ENCODE peak calls at places on chromosomes 13 and 19, in six cellular contexts. L is stimulated activated effector memory CD8-positive, alpha-beta T cell treated with anti-CD3 and anti-CD28 coated beads, Interleukin-12 subunit alpha, Interleukin-12 subunit beta, amount 100 ng/mL, for 72 hours; F is substantia nigra; P is stimulated activated CD4-positive, alpha-beta T cell treated with anti-CD3 and anti-CD28 coated beads, Interleukin-1b, Interleukin-23, amount 100 ng/mL, for 24 hours; O is Right ventricle myocardium superior; T is psoas muscle. R is an unnamed sample.

GRCh38 chr13:23007430-23007829 is 173.3 kb upstream of the SGCG start:
- DNase-seq in L (no peak), P (no peak), F (no peak), T (no peak), O (peak), R (no peak)

GRCh38 chr13:106083620-106084350 is 451.7 kb downstream of the EFNB2 start:
- DNase-seq in T (no peak), L (no peak), F (peak), P (no peak), O (no peak), R (no peak)

GRCh38 chr13:99997702-99998219 is 16.2 kb downstream of the ZIC2 start:
- DNase-seq in T (no peak), L (no peak), O (no peak), F (no peak), P (no peak), R (no peak)

GRCh38 chr13:32988588-32989256 is 27.5 kb upstream of the KL start:
- DNase-seq in O (no peak), F (no peak), L (no peak), P (no peak), T (no peak), R (no peak)

GRCh38 chr13:109394311-109394988 is 391.9 kb downstream of the IRS2 start:
- DNase-seq in T (no peak), P (no peak), F (no peak), O (no peak), L (no peak), R (no peak)

GRCh38 chr13:38473305-38473704 is 123.7 kb downstream of the UFM1 start:
- DNase-seq in P (no peak), O (no peak), L (no peak), F (no peak), T (no peak), R (no peak)

GRCh38 chr13:83798731-83799130 is 83.5 kb downstream of the SLITRK1 start:
- DNase-seq in T (no peak), F (no peak), L (no peak), O (no peak), P (no peak), R (no peak)

GRCh38 chr13:64688893-64689677 is 2541.1 kb downstream of the PCDH9 start:
- DNase-seq in T (no peak), O (no peak), F (no peak), P (no peak), L (no peak), R (no peak)

GRCh38 chr19:18428837-18429674 is 8.9 kb downstream of the ISYNA1 start:
- DNase-seq in L (peak), P (no peak), T (peak), O (peak), F (peak), R (peak)

GRCh38 chr19:28414748-28415147 is 798.2 kb downstream of the UQCRFS1 start:
- DNase-seq in F (no peak), P (no peak), T (no peak), O (no peak), L (no peak), R (no peak)

GRCh38 chr19:39160889-39161672 is 35.5 kb downstream of the PAK4 start:
- DNase-seq in O (no peak), L (no peak), T (no peak), F (no peak), P (no peak), R (no peak)

GRCh38 chr13:50387124-50387581 is 371.9 kb downstream of the KCNRG start:
- DNase-seq in O (peak), F (peak), T (peak), P (no peak), L (no peak), R (peak)

GRCh38 chr19:46229442-46229841 is at the start of gene IGFL1:
- DNase-seq in L (no peak), P (no peak), F (no peak), O (no peak), T (no peak), R (no peak)

GRCh38 chr19:34351382-34351802 is 13.6 kb upstream of the GPI start:
- DNase-seq in T (no peak), F (no peak), P (no peak), O (no peak), L (no peak), R (no peak)

GRCh38 chr13:42633495-42633894 is 59.5 kb downstream of the TNFSF11 start:
- DNase-seq in L (no peak), T (no peak), O (no peak), F (no peak), P (no peak), R (no peak)

GRCh38 chr19:32537626-32538025 is 43.4 kb upstream of the PDCD5 start:
- DNase-seq in T (no peak), P (no peak), O (no peak), L (no peak), F (no peak), R (no peak)

GRCh38 chr19:39160523-39160861 is 34.9 kb downstream of the PAK4 start:
- DNase-seq in F (no peak), T (no peak), L (no peak), P (no peak), O (peak), R (no peak)

GRCh38 chr13:102344410-102344809 is 57.4 kb downstream of the FGF14 start:
- DNase-seq in T (no peak), L (no peak), O (no peak), P (no peak), F (no peak), R (no peak)

GRCh38 chr13:43785681-43786471 is 896 bp downstream of the ENOX1 start:
- DNase-seq in O (peak), L (no peak), P (no peak), F (peak), T (peak), R (peak)

GRCh38 chr13:26133851-26134250 is 82.0 kb upstream of the SHISA2 start:
- DNase-seq in O (no peak), L (no peak), T (no peak), F (no peak), P (no peak), R (no peak)

GRCh38 chr19:17183271-17183757 is 31.8 kb upstream of the USE1 start:
- DNase-seq in F (no peak), L (peak), P (no peak), O (no peak), T (no peak), R (no peak)

GRCh38 chr13:22017226-22017625 is 346.4 kb downstream of the FGF9 start:
- DNase-seq in P (no peak), L (no peak), T (no peak), O (no peak), F (no peak), R (no peak)

GRCh38 chr19:46723023-46723461 is 6.1 kb upstream of the PRKD2 start:
- DNase-seq in T (no peak), P (no peak), O (peak), F (no peak), L (no peak), R (peak)

GRCh38 chr13:44710576-44710975 is 134.4 kb upstream of the TSC22D1 start:
- DNase-seq in F (no peak), T (no peak), P (no peak), O (no peak), L (no peak), R (no peak)

GRCh38 chr19:36838784-36839324 is 667 bp upstream of the ZNF790 start:
- DNase-seq in F (no peak), T (no peak), L (no peak), P (no peak), O (no peak), R (no peak)

GRCh38 chr13:51726446-51727185 is 77.3 kb downstream of the DHRS12 start:
- DNase-seq in P (no peak), O (no peak), L (no peak), F (no peak), T (no peak), R (no peak)

GRCh38 chr13:26021516-26021915 is 30.3 kb downstream of the SHISA2 start:
- DNase-seq in P (no peak), O (no peak), L (no peak), F (no peak), T (no peak), R (no peak)

GRCh38 chr19:54696117-54696548 is 28.1 kb upstream of the KIR3DL3 start:
- DNase-seq in L (no peak), T (no peak), F (no peak), O (no peak), P (no peak), R (no peak)

GRCh38 chr13:109215377-109215776 is 571.0 kb downstream of the IRS2 start:
- DNase-seq in L (no peak), F (no peak), O (no peak), P (no peak), T (no peak), R (no peak)